ENCODE peak calls at places on chromosomes 5 and 9, in eight cellular contexts. C, G, K, L, F, T, I and N are unnamed samples.
A peak's percentile ranks its signal among the peaks of the same experiment; 100 is the strongest.

GRCh38 chr5:57696005-57696755 is 213.6 kb upstream of the ACTBL2 start:
- DNase-seq in C (no peak), G (no peak), K (no peak), L (no peak), F (no peak), T (no peak), I (no peak), N (no peak)

GRCh38 chr9:20683351-20684034 is 566 bp upstream of the FOCAD start:
- DNase-seq in C (peak; percentile 88), G (no peak), K (peak; percentile 62), L (peak; percentile 27), F (peak; percentile 25), T (peak; percentile 70), I (peak; percentile 53), N (peak; percentile 75)

GRCh38 chr5:150320048-150320555 is 17.4 kb upstream of the ARSI start:
- DNase-seq in C (peak; percentile 88), G (peak; percentile 65), K (no peak), L (no peak), F (peak; percentile 91), T (peak; percentile 78), I (peak; percentile 81), N (peak; percentile 91)

GRCh38 chr9:22050924-22051323 is 41.8 kb upstream of the CDKN2B start:
- DNase-seq in C (no peak), G (no peak), K (no peak), L (no peak), F (no peak), T (no peak), I (no peak), N (no peak)

GRCh38 chr9:35910613-35911488 is 1.6 kb downstream of the SPAAR start:
- DNase-seq in C (peak; percentile 84), G (peak; percentile 59), K (peak; percentile 55), L (no peak), F (peak; percentile 52), T (peak; percentile 52), I (no peak), N (peak; percentile 67)

GRCh38 chr9:134373269-134373668 is 47.0 kb downstream of the RXRA start:
- DNase-seq in C (no peak), G (no peak), K (no peak), L (no peak), F (no peak), T (no peak), I (no peak), N (no peak)

GRCh38 chr5:168706655-168707069 is 127.5 kb upstream of the PANK3 start:
- DNase-seq in C (peak; percentile 55), G (peak; percentile 93), K (no peak), L (no peak), F (peak; percentile 32), T (peak; percentile 47), I (no peak), N (peak; percentile 35)

GRCh38 chr9:3517377-3518048 is 8.3 kb downstream of the RFX3 start:
- DNase-seq in C (no peak), G (no peak), K (no peak), L (no peak), F (no peak), T (no peak), I (no peak), N (no peak)

GRCh38 chr5:126920291-126920690 is 110.1 kb downstream of the MARCHF3 start:
- DNase-seq in C (peak; percentile 74), G (no peak), K (no peak), L (no peak), F (no peak), T (peak; percentile 26), I (no peak), N (no peak)

GRCh38 chr5:173733831-173734491 is 117.5 kb upstream of the BOD1 start:
- DNase-seq in C (no peak), G (no peak), K (no peak), L (no peak), F (no peak), T (no peak), I (no peak), N (no peak)

GRCh38 chr5:86865396-86865795 is 247.7 kb downstream of the COX7C start:
- DNase-seq in C (no peak), G (peak; percentile 62), K (no peak), L (no peak), F (no peak), T (no peak), I (no peak), N (no peak)

GRCh38 chr9:31847963-31848362 is 536.5 kb upstream of the ACO1 start:
- DNase-seq in C (no peak), G (no peak), K (no peak), L (no peak), F (no peak), T (no peak), I (no peak), N (no peak)

GRCh38 chr5:56565693-56566092 is 249.7 kb upstream of the MAP3K1 start:
- DNase-seq in C (no peak), G (no peak), K (no peak), L (no peak), F (no peak), T (no peak), I (no peak), N (no peak)

GRCh38 chr9:113611461-113612215 is 148.1 kb downstream of the RGS3 start:
- DNase-seq in C (no peak), G (no peak), K (no peak), L (no peak), F (no peak), T (no peak), I (no peak), N (no peak)

GRCh38 chr5:78076351-78076750 is 218.1 kb downstream of the AP3B1 start:
- DNase-seq in C (no peak), G (no peak), K (no peak), L (no peak), F (peak; percentile 40), T (no peak), I (no peak), N (no peak)

GRCh38 chr5:11547140-11547539 is 357.1 kb downstream of the CTNND2 start:
- DNase-seq in C (no peak), G (no peak), K (no peak), L (no peak), F (no peak), T (no peak), I (no peak), N (no peak)

GRCh38 chr5:21823588-21823987 is 1029.6 kb downstream of the CDH12 start:
- DNase-seq in C (no peak), G (no peak), K (no peak), L (no peak), F (no peak), T (peak; percentile 50), I (no peak), N (no peak)